ENCODE peak calls at places on chromosomes 16 and 17, in ten cellular contexts. F, M, D, U, P, N, W, K, I and T are unnamed samples.

GRCh38 chr17:83018658-83019193 is 60.7 kb upstream of the METRNL start:
- DNase-seq in F (no peak), M (no peak), D (no peak), U (no peak), P (no peak), N (no peak), W (no peak), K (no peak), I (no peak), T (no peak)

GRCh38 chr17:6420173-6420641 is 14.7 kb downstream of the AIPL1 start:
- DNase-seq in F (no peak), M (no peak), D (no peak), U (peak), P (no peak), N (no peak), W (no peak), K (peak), I (no peak), T (no peak)

GRCh38 chr16:77009453-77009852 is 181.5 kb upstream of the MON1B start:
- DNase-seq in F (no peak), M (no peak), D (no peak), U (no peak), P (no peak), N (peak), W (no peak), K (no peak), I (no peak), T (no peak)

GRCh38 chr17:81059026-81059425 is 24.1 kb downstream of the BAIAP2 start:
- DNase-seq in F (no peak), M (no peak), D (no peak), U (no peak), P (no peak), N (no peak), W (no peak), K (no peak), I (no peak), T (no peak)

GRCh38 chr17:57548421-57549385 is 196.4 kb downstream of the CCDC182 start:
- DNase-seq in F (no peak), M (peak), D (no peak), U (peak), P (no peak), N (no peak), W (no peak), K (no peak), I (no peak), T (no peak)

GRCh38 chr16:14284371-14284770 is 213.3 kb downstream of the MRTFB start:
- DNase-seq in F (no peak), M (no peak), D (no peak), U (no peak), P (no peak), N (no peak), W (no peak), K (peak), I (no peak), T (no peak)

GRCh38 chr17:44095388-44095646 is 24.8 kb downstream of the G6PC3 start:
- DNase-seq in F (no peak), M (no peak), D (no peak), U (no peak), P (no peak), N (no peak), W (no peak), K (no peak), I (no peak), T (no peak)

GRCh38 chr17:31595666-31596381 is 204.3 kb downstream of the RAB11FIP4 start:
- DNase-seq in F (no peak), M (no peak), D (no peak), U (no peak), P (no peak), N (no peak), W (no peak), K (no peak), I (no peak), T (peak)

GRCh38 chr17:82103588-82104451 is 5.8 kb upstream of the FASN start:
- DNase-seq in F (no peak), M (peak), D (peak), U (no peak), P (peak), N (no peak), W (peak), K (peak), I (no peak), T (peak)

GRCh38 chr17:5694507-5694906 is 110.2 kb upstream of the NLRP1 start:
- DNase-seq in F (no peak), M (no peak), D (no peak), U (peak), P (no peak), N (no peak), W (no peak), K (no peak), I (no peak), T (no peak)

GRCh38 chr17:67663445-67663844 is 54.3 kb upstream of the NOL11 start:
- DNase-seq in F (no peak), M (no peak), D (no peak), U (no peak), P (no peak), N (no peak), W (no peak), K (no peak), I (no peak), T (no peak)

GRCh38 chr17:12665263-12666210 is at the start of gene MYOCD:
- DNase-seq in F (no peak), M (peak), D (no peak), U (no peak), P (peak), N (peak), W (peak), K (peak), I (peak), T (peak)

GRCh38 chr17:28166478-28166877 is 124.0 kb downstream of the NLK start:
- DNase-seq in F (no peak), M (no peak), D (no peak), U (no peak), P (no peak), N (no peak), W (no peak), K (no peak), I (no peak), T (no peak)

GRCh38 chr17:38564869-38565268 is 40.9 kb downstream of the SRCIN1 start:
- DNase-seq in F (no peak), M (no peak), D (no peak), U (no peak), P (no peak), N (no peak), W (no peak), K (peak), I (no peak), T (no peak)

GRCh38 chr17:55200904-55201608 is 63.7 kb upstream of the HLF start:
- DNase-seq in F (no peak), M (no peak), D (no peak), U (peak), P (no peak), N (no peak), W (no peak), K (no peak), I (no peak), T (no peak)

GRCh38 chr16:85018529-85019236 is 7.3 kb upstream of the ZDHHC7 start:
- DNase-seq in F (no peak), M (no peak), D (peak), U (no peak), P (no peak), N (no peak), W (no peak), K (no peak), I (no peak), T (no peak)

GRCh38 chr17:81515530-81516041 is 3.0 kb upstream of the ACTG1 start:
- DNase-seq in F (no peak), M (no peak), D (peak), U (no peak), P (no peak), N (no peak), W (peak), K (no peak), I (no peak), T (no peak)

GRCh38 chr17:61338000-61338864 is 61.4 kb upstream of the TBX2 start:
- DNase-seq in F (no peak), M (peak), D (no peak), U (no peak), P (peak), N (no peak), W (no peak), K (no peak), I (no peak), T (peak)

GRCh38 chr16:86011532-86011931 is 112.6 kb downstream of the IRF8 start:
- DNase-seq in F (no peak), M (no peak), D (no peak), U (no peak), P (no peak), N (no peak), W (no peak), K (no peak), I (no peak), T (no peak)

GRCh38 chr17:11122908-11123307 is 118.1 kb upstream of the SHISA6 start:
- DNase-seq in F (no peak), M (peak), D (no peak), U (no peak), P (peak), N (peak), W (no peak), K (no peak), I (no peak), T (no peak)

GRCh38 chr16:21599994-21600773 is 807 bp downstream of the METTL9 start:
- DNase-seq in F (no peak), M (no peak), D (no peak), U (peak), P (no peak), N (no peak), W (peak), K (peak), I (no peak), T (peak)

GRCh38 chr17:17108681-17109049 is 66.4 kb downstream of the MPRIP start:
- DNase-seq in F (no peak), M (no peak), D (no peak), U (no peak), P (no peak), N (peak), W (peak), K (no peak), I (no peak), T (no peak)

GRCh38 chr16:28863929-28864886 is 565 bp downstream of the SH2B1 start:
- DNase-seq in F (peak), M (peak), D (no peak), U (no peak), P (no peak), N (no peak), W (peak), K (peak), I (no peak), T (no peak)

GRCh38 chr17:34354637-34355036 is 1.6 kb upstream of the CCL13 start:
- DNase-seq in F (no peak), M (no peak), D (no peak), U (no peak), P (no peak), N (no peak), W (no peak), K (no peak), I (peak), T (no peak)

GRCh38 chr16:57128787-57129389 is 36.5 kb downstream of the CPNE2 start:
- DNase-seq in F (peak), M (no peak), D (no peak), U (no peak), P (no peak), N (no peak), W (no peak), K (no peak), I (no peak), T (no peak)

GRCh38 chr16:67537270-67537635 is 8.6 kb downstream of the RIPOR1 start:
- DNase-seq in F (peak), M (peak), D (peak), U (no peak), P (peak), N (peak), W (peak), K (peak), I (no peak), T (peak)

GRCh38 chr17:29905086-29905878 is 24.7 kb downstream of the SSH2 start:
- DNase-seq in F (no peak), M (no peak), D (no peak), U (no peak), P (no peak), N (no peak), W (no peak), K (no peak), I (no peak), T (no peak)

GRCh38 chr17:27245230-27245696 is 48.7 kb upstream of the WSB1 start:
- DNase-seq in F (peak), M (peak), D (peak), U (peak), P (peak), N (peak), W (peak), K (peak), I (peak), T (peak)

GRCh38 chr17:68248199-68248825 is 469 bp downstream of the AMZ2 start:
- DNase-seq in F (no peak), M (peak), D (no peak), U (peak), P (no peak), N (no peak), W (peak), K (no peak), I (no peak), T (peak)

GRCh38 chr17:39700148-39700987 is 504 bp downstream of the ERBB2 start:
- DNase-seq in F (no peak), M (peak), D (peak), U (peak), P (no peak), N (no peak), W (no peak), K (peak), I (no peak), T (peak)
- H3K27ac ChIP-seq in F (no peak), M (peak), D (peak), U (peak), P (peak), N (peak), W (peak), K (peak), I (no peak), T (peak)

GRCh38 chr16:19046062-19046461 is 21.4 kb upstream of the COQ7 start:
- DNase-seq in F (no peak), M (no peak), D (no peak), U (no peak), P (no peak), N (no peak), W (no peak), K (no peak), I (no peak), T (no peak)

GRCh38 chr16:19044781-19045180 is 22.6 kb upstream of the COQ7 start:
- DNase-seq in F (no peak), M (no peak), D (no peak), U (no peak), P (no peak), N (no peak), W (no peak), K (no peak), I (no peak), T (no peak)

GRCh38 chr16:19040400-19040799 is 27.0 kb upstream of the COQ7 start:
- DNase-seq in F (no peak), M (no peak), D (no peak), U (no peak), P (no peak), N (no peak), W (no peak), K (no peak), I (no peak), T (no peak)
- TF ChIP-seq CTCF in F (no peak), M (no peak), D (no peak), U (no peak), P (no peak), N (no peak), W (no peak), K (no peak), I (no peak), T (no peak)

GRCh38 chr17:41178843-41179616 is 1.0 kb upstream of the KRTAP4-2 start:
- DNase-seq in F (no peak), M (no peak), D (no peak), U (no peak), P (no peak), N (no peak), W (no peak), K (no peak), I (no peak), T (no peak)
- H3K27ac ChIP-seq in F (no peak), M (no peak), D (no peak), U (no peak), P (no peak), N (no peak), W (no peak), K (no peak), I (no peak), T (no peak)

DNA sequence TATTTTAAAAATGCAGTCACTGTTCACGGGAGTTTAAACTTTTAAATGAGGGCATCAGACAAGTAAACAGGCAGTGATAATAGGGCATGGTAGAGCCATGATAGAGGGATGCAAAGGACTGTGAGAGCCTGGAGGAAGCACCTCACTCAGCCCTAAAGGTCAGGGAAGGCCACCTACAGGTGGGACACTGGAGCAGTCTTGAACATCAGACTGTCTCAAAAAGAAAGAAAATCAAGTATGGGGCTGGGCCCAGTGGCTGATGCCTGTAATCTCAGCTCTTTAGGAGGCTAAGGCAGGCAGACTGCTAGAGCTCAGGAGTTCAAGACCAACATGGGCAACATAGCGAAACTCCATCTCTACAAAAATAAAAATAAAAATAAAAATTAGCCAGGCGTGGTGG is 31.0 kb upstream of the DHRS7B start:
- DNase-seq in F (no peak), M (no peak), D (no peak), U (no peak), P (no peak), N (no peak), W (no peak), K (no peak), I (no peak), T (no peak)
- TF ChIP-seq CTCF in F (no peak), M (no peak), D (no peak), U (no peak), P (no peak), N (no peak), W (no peak), K (no peak), I (no peak), T (no peak)